ENCODE peak calls at places on chromosomes 7 and 10, in seven cellular contexts. T, S, K, Q, W, G and X are unnamed samples.

GRCh38 chr7:35755711-35756110 is 45.1 kb upstream of the SEPTIN7 start:
- DNase-seq in K (no peak), G (no peak), T (no peak), Q (no peak), S (peak; percentile 64), W (no peak), X (no peak)

GRCh38 chr10:49418328-49418727 is 22.4 kb upstream of the DRGX start:
- DNase-seq in T (no peak), K (no peak), G (no peak), Q (no peak), W (no peak), S (no peak), X (no peak)

GRCh38 chr7:85262891-85263290 is 76.0 kb upstream of the SEMA3D start:
- DNase-seq in T (no peak), Q (no peak), W (no peak), G (no peak), S (no peak), K (no peak), X (no peak)

GRCh38 chr10:1320739-1321331 is 264.6 kb downstream of the WDR37 start:
- DNase-seq in Q (no peak), K (no peak), G (no peak), S (no peak), T (no peak), W (no peak), X (no peak)

GRCh38 chr7:132545756-132546155 is 30.5 kb downstream of the PLXNA4 start:
- DNase-seq in T (no peak), S (no peak), Q (no peak), G (no peak), W (no peak), K (no peak), X (no peak)

GRCh38 chr7:5283421-5284303 is 919 bp downstream of the SLC29A4 start:
- DNase-seq in S (no peak), K (no peak), G (no peak), W (no peak), T (no peak), Q (no peak), X (no peak)

GRCh38 chr7:369981-370621 is 80.1 kb downstream of the FOXL3 start:
- DNase-seq in K (no peak), W (no peak), T (peak; percentile 16), Q (peak; percentile 5), S (no peak), G (no peak), X (peak; percentile 54)

GRCh38 chr10:90769946-90770841 is 87.6 kb downstream of the HTR7 start:
- DNase-seq in W (no peak), Q (no peak), S (no peak), K (no peak), T (no peak), G (no peak), X (no peak)

GRCh38 chr10:16779375-16779774 is 37.8 kb downstream of the RSU1 start:
- DNase-seq in W (no peak), Q (no peak), G (no peak), S (no peak), K (no peak), T (no peak), X (no peak)

GRCh38 chr10:51772387-51772786 is 73.0 kb upstream of the CSTF2T start:
- DNase-seq in W (no peak), Q (no peak), T (no peak), G (no peak), S (no peak), K (no peak), X (no peak)

GRCh38 chr10:88968316-88968882 is 15.8 kb upstream of the ACTA2 start:
- DNase-seq in K (no peak), G (no peak), S (no peak), Q (no peak), W (no peak), T (no peak), X (no peak)

GRCh38 chr10:11869743-11870460 is 46.7 kb downstream of the PROSER2 start:
- DNase-seq in W (no peak), Q (no peak), G (no peak), S (peak; percentile 20), T (no peak), K (no peak), X (no peak)

GRCh38 chr7:2172311-2173183 is 60.2 kb downstream of the MAD1L1 start:
- DNase-seq in K (no peak), S (peak; percentile 93), W (peak; percentile 84), G (peak; percentile 75), Q (peak; percentile 68), T (peak; percentile 68), X (peak; percentile 83)

GRCh38 chr7:116218051-116218645 is 7.8 kb downstream of the TES start:
- DNase-seq in G (no peak), Q (no peak), T (no peak), W (no peak), S (peak; percentile 83), K (no peak), X (peak; percentile 41)

GRCh38 chr10:119481781-119482426 is 60.6 kb downstream of the RGS10 start:
- DNase-seq in W (no peak), S (no peak), G (no peak), T (no peak), Q (no peak), K (no peak), X (no peak)